ENCODE peak calls at places on chromosomes 2 and 18, in six cellular contexts. D is T-cell; Z is left lung; O is glutamatergic neuron; P is HuH-7.5; F is activated CD4-positive, alpha-beta T cell treated with anti-CD3 and anti-CD28 coated beads, Interleukin-2, amount 50 U/mL, for 24 hours. N is an unnamed sample.
A peak's percentile ranks its signal among the peaks of the same experiment; 100 is the strongest.

GRCh38 chr18:51196116-51196810 is 1.2 kb downstream of the MEX3C start:
- DNase-seq in D (peak; percentile 48), Z (peak; percentile 89), O (peak; percentile 40), P (no peak), F (no peak), N (peak; percentile 8)

GRCh38 chr2:85547089-85547858 is 8.3 kb downstream of the MAT2A start:
- DNase-seq in D (no peak), Z (no peak), O (no peak), P (no peak), F (no peak), N (no peak)

GRCh38 chr2:164922119-164922518 is 33.2 kb downstream of the SLC38A11 start:
- DNase-seq in D (no peak), Z (no peak), O (no peak), P (no peak), F (no peak), N (no peak)

GRCh38 chr2:116718451-116718850 is 1096.0 kb upstream of the DDX18 start:
- DNase-seq in D (no peak), Z (no peak), O (no peak), P (no peak), F (no peak), N (no peak)

GRCh38 chr2:58925676-58926081 is 684.6 kb upstream of the FANCL start:
- DNase-seq in D (no peak), Z (no peak), O (no peak), P (no peak), F (no peak), N (no peak)

GRCh38 chr2:201909961-201910361 is 103.6 kb downstream of the CDK15 start:
- DNase-seq in D (no peak), Z (no peak), O (no peak), P (no peak), F (no peak), N (no peak)

GRCh38 chr2:42770288-42771131 is 6.6 kb upstream of the OXER1 start:
- DNase-seq in D (no peak), Z (no peak), O (peak; percentile 46), P (peak; percentile 67), F (no peak), N (peak; percentile 69)

GRCh38 chr2:170361359-170361936 is 183.5 kb downstream of the MYO3B start:
- DNase-seq in D (peak; percentile 53), Z (no peak), O (peak; percentile 65), P (peak; percentile 22), F (peak; percentile 55), N (peak; percentile 28)

GRCh38 chr18:76766429-76766828 is 55.9 kb upstream of the ZNF236 start:
- DNase-seq in D (no peak), Z (no peak), O (no peak), P (no peak), F (no peak), N (no peak)

GRCh38 chr2:152098033-152098797 is 629 bp downstream of the CACNB4 start:
- DNase-seq in D (no peak), Z (peak; percentile 86), O (peak; percentile 38), P (peak; percentile 33), F (no peak), N (no peak)

GRCh38 chr2:101432411-101433181 is 42.3 kb downstream of the RFX8 start:
- DNase-seq in D (no peak), Z (no peak), O (no peak), P (no peak), F (no peak), N (no peak)

GRCh38 chr18:26262156-26262555 is 35.9 kb downstream of the TAF4B start:
- DNase-seq in D (no peak), Z (no peak), O (no peak), P (no peak), F (no peak), N (no peak)

GRCh38 chr18:61825386-61825785 is 67.4 kb downstream of the RNF152 start:
- DNase-seq in D (no peak), Z (no peak), O (no peak), P (no peak), F (no peak), N (no peak)

GRCh38 chr2:226885769-226886435 is 50.0 kb downstream of the RHBDD1 start:
- DNase-seq in D (no peak), Z (no peak), O (no peak), P (no peak), F (no peak), N (no peak)

GRCh38 chr2:20141056-20141762 is 83.7 kb downstream of the SDC1 start:
- DNase-seq in D (no peak), Z (peak; percentile 90), O (no peak), P (no peak), F (no peak), N (no peak)

GRCh38 chr2:12931211-12931844 is 214.6 kb downstream of the TRIB2 start:
- DNase-seq in D (peak; percentile 6), Z (no peak), O (no peak), P (peak; percentile 36), F (no peak), N (peak; percentile 34)

GRCh38 chr2:189566046-189566445 is 14.5 kb downstream of the SLC40A1 start:
- DNase-seq in D (no peak), Z (no peak), O (no peak), P (no peak), F (no peak), N (no peak)

GRCh38 chr2:63890678-63891077 is 49.0 kb downstream of the UGP2 start:
- DNase-seq in D (no peak), Z (no peak), O (no peak), P (no peak), F (no peak), N (no peak)

GRCh38 chr2:10362898-10363195 is 60.1 kb downstream of the HPCAL1 start:
- DNase-seq in D (no peak), Z (no peak), O (no peak), P (no peak), F (no peak), N (no peak)

GRCh38 chr2:178401994-178402437 is 49.0 kb downstream of the PRKRA start:
- DNase-seq in D (no peak), Z (peak; percentile 24), O (no peak), P (no peak), F (no peak), N (no peak)

GRCh38 chr18:63956755-63957154 is 7.7 kb downstream of the HMSD start:
- DNase-seq in D (no peak), Z (no peak), O (no peak), P (no peak), F (no peak), N (no peak)

GRCh38 chr18:13220326-13220991 is 1.9 kb downstream of the LDLRAD4 start:
- DNase-seq in D (no peak), Z (no peak), O (no peak), P (no peak), F (no peak), N (no peak)

GRCh38 chr2:25991965-25992364 is 9.7 kb upstream of the KIF3C start:
- DNase-seq in D (no peak), Z (no peak), O (no peak), P (no peak), F (no peak), N (no peak)

GRCh38 chr18:36066001-36066400 is 1.4 kb downstream of the RPRD1A start:
- DNase-seq in D (no peak), Z (no peak), O (no peak), P (no peak), F (no peak), N (no peak)

GRCh38 chr18:26386002-26386401 is 159.8 kb downstream of the TAF4B start:
- DNase-seq in D (no peak), Z (no peak), O (no peak), P (no peak), F (no peak), N (peak; percentile 16)

GRCh38 chr2:85694052-85695025 is at the start of gene GNLY:
- DNase-seq in D (no peak), Z (no peak), O (no peak), P (no peak), F (no peak), N (no peak)

GRCh38 chr2:210445116-210445707 is 31.3 kb downstream of the LANCL1 start:
- DNase-seq in D (no peak), Z (no peak), O (no peak), P (peak; percentile 7), F (no peak), N (no peak)

GRCh38 chr2:173752152-173752551 is 213.0 kb downstream of the SP3 start:
- DNase-seq in D (no peak), Z (no peak), O (no peak), P (no peak), F (no peak), N (no peak)

GRCh38 chr2:219183151-219183757 is 5.2 kb downstream of the RETREG2 start:
- DNase-seq in D (no peak), Z (no peak), O (no peak), P (no peak), F (no peak), N (no peak)

GRCh38 chr2:32947484-32948143 is 861 bp downstream of the LTBP1 start:
- DNase-seq in D (peak; percentile 17), Z (peak; percentile 84), O (peak; percentile 52), P (peak; percentile 34), F (no peak), N (peak; percentile 45)

GRCh38 chr2:16093639-16094447 is 153.5 kb downstream of the MYCN start:
- DNase-seq in D (no peak), Z (no peak), O (no peak), P (no peak), F (no peak), N (no peak)

GRCh38 chr18:44599409-44599808 is 81.3 kb upstream of the SETBP1 start:
- DNase-seq in D (no peak), Z (no peak), O (no peak), P (no peak), F (no peak), N (no peak)

N was measured in BE2C.